ENCODE peak calls at places on chromosomes 5 and 9, in six cellular contexts. V is A549, J is stomach, S is HepG2, Y is sigmoid colon, Z is suprapubic skin. K is an unnamed sample.

GRCh38 chr5:77773734-77774280 is 2.3 kb downstream of the TBCA start:
- DNase-seq in V (no peak), J (no peak), S (no peak), Y (no peak), Z (no peak), K (no peak)

GRCh38 chr9:30773427-30773826 is 1611.0 kb upstream of the ACO1 start:
- DNase-seq in V (no peak), J (no peak), S (no peak), Y (peak; percentile 60), Z (no peak), K (no peak)

GRCh38 chr5:139660105-139660915 is 12.2 kb downstream of the CXXC5 start:
- DNase-seq in V (no peak), J (peak; percentile 92), S (no peak), Y (peak; percentile 92), Z (no peak), K (no peak)

GRCh38 chr9:19464764-19465570 is 56.2 kb downstream of the ACER2 start:
- DNase-seq in V (peak; percentile 92), J (peak; percentile 78), S (peak; percentile 73), Y (peak; percentile 90), Z (peak; percentile 75), K (peak; percentile 33)

GRCh38 chr5:134837530-134838181 is 8.1 kb upstream of the C5orf24 start:
- DNase-seq in V (no peak), J (no peak), S (peak; percentile 50), Y (no peak), Z (no peak), K (no peak)

GRCh38 chr9:93827545-93828330 is 127.4 kb downstream of the BARX1 start:
- DNase-seq in V (peak; percentile 89), J (peak; percentile 55), S (peak; percentile 43), Y (no peak), Z (peak; percentile 52), K (no peak)

GRCh38 chr5:114418546-114419388 is 56.9 kb downstream of the KCNN2 start:
- DNase-seq in V (no peak), J (no peak), S (no peak), Y (no peak), Z (no peak), K (no peak)

GRCh38 chr5:176438959-176439757 is 9.0 kb upstream of the FAF2 start:
- DNase-seq in V (no peak), J (no peak), S (peak; percentile 94), Y (no peak), Z (no peak), K (no peak)

GRCh38 chr5:135921388-135921787 is 25.7 kb upstream of the IL9 start:
- DNase-seq in V (no peak), J (no peak), S (no peak), Y (no peak), Z (no peak), K (no peak)

GRCh38 chr9:99878651-99879050 is 27.8 kb upstream of the STX17 start:
- DNase-seq in V (no peak), J (no peak), S (no peak), Y (no peak), Z (no peak), K (no peak)

GRCh38 chr5:39518516-39518915 is 93.7 kb upstream of the DAB2 start:
- DNase-seq in V (no peak), J (no peak), S (no peak), Y (no peak), Z (no peak), K (no peak)

GRCh38 chr9:75866273-75866871 is 24.1 kb upstream of the PCSK5 start:
- DNase-seq in V (no peak), J (peak; percentile 29), S (peak; percentile 27), Y (no peak), Z (no peak), K (peak; percentile 36)

GRCh38 chr9:106107716-106108115 is 413.4 kb downstream of the TMEM38B start:
- DNase-seq in V (no peak), J (no peak), S (no peak), Y (no peak), Z (no peak), K (no peak)

GRCh38 chr9:77841739-77842386 is 189.7 kb downstream of the GNAQ start:
- DNase-seq in V (no peak), J (no peak), S (no peak), Y (no peak), Z (no peak), K (no peak)

GRCh38 chr5:119330367-119331183 is 25.2 kb upstream of the TNFAIP8 start:
- DNase-seq in V (no peak), J (no peak), S (no peak), Y (no peak), Z (no peak), K (no peak)

GRCh38 chr5:54217826-54218503 is 92.4 kb downstream of the ARL15 start:
- DNase-seq in V (peak; percentile 30), J (peak; percentile 27), S (peak; percentile 37), Y (no peak), Z (no peak), K (no peak)

GRCh38 chr9:126499005-126499910 is 114.5 kb upstream of the LMX1B start:
- DNase-seq in V (peak; percentile 55), J (peak; percentile 56), S (peak; percentile 41), Y (peak; percentile 60), Z (no peak), K (no peak)

GRCh38 chr9:137217276-137218211 is 4.5 kb downstream of the RNF208 start:
- DNase-seq in V (no peak), J (peak; percentile 95), S (peak; percentile 66), Y (no peak), Z (peak; percentile 88), K (peak; percentile 43)

GRCh38 chr9:109989296-109989695 is 209.3 kb downstream of the PALM2AKAP2 start:
- DNase-seq in V (no peak), J (no peak), S (no peak), Y (no peak), Z (no peak), K (no peak)

GRCh38 chr5:76751291-76751690 is 35.4 kb downstream of the F2R start:
- DNase-seq in V (no peak), J (no peak), S (no peak), Y (no peak), Z (no peak), K (no peak)

GRCh38 chr5:156595132-156595787 is 254.8 kb upstream of the PPP1R2B start:
- DNase-seq in V (no peak), J (no peak), S (no peak), Y (peak; percentile 92), Z (no peak), K (no peak)
- TF ChIP-seq EP300 in V (no peak), J (peak; percentile 82), S (no peak), Y (peak; percentile 96), Z (peak; percentile 94), K (no peak)

GRCh38 chr5:36300927-36301540 is 668 bp downstream of the RANBP3L start:
- DNase-seq in V (no peak), J (peak; percentile 38), S (no peak), Y (no peak), Z (no peak), K (no peak)

GRCh38 chr5:36300181-36300926 is 1.3 kb downstream of the RANBP3L start:
- DNase-seq in V (no peak), J (no peak), S (no peak), Y (no peak), Z (no peak), K (no peak)

GRCh38 chr5:36298546-36298945 is 3.2 kb downstream of the RANBP3L start:
- DNase-seq in V (no peak), J (no peak), S (no peak), Y (no peak), Z (no peak), K (no peak)

GRCh38 chr5:36304095-36304494 is 2.4 kb upstream of the RANBP3L start:
- DNase-seq in V (no peak), J (no peak), S (no peak), Y (no peak), Z (no peak), K (no peak)

DNA sequence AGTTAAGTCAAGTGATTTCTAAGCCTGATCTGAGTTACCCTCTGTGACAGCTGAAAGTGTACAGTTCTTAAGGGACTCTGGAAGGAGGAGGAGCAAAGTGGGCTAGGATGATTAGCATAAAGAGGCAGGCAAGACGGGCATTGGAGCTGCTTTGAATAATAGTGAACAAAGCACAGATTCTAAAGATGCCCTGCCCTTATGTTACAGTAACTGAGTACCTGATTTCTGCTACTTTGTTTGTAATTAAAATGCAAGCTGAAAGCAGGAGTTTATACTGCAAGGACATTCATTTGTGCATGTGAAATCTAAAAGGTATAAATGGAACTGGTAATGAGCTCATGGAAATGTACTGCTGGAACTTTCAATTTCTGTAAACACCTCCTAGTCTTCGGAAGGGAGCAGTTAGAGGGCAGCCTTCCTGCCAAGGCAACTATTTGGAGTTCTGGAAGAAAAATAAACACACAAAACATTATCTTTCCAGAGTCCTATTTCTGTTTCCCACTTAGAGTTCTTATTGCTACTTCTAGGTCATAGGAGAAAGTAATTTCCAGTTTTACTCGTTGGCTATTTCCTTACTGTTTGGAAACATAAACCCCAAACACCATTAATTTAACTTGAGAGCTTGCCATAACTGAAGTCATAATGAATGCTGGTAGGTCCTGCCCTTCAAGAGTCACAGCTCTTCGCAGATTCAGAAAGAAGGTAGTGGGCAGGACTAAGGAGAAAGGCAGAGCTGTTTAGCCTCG is at the start of gene RANBP3L:
- DNase-seq in V (no peak), J (peak; percentile 46), S (no peak), Y (no peak), Z (no peak), K (no peak)
- H3K4me3 ChIP-seq in V (no peak within 1 kb of the TSS), J (peak within 1 kb of the TSS; percentile 32), S (no peak within 1 kb of the TSS), Y (peak within 1 kb of the TSS; percentile 3), Z (peak within 1 kb of the TSS; percentile 32), K (peak within 1 kb of the TSS; percentile 18)

DNA sequence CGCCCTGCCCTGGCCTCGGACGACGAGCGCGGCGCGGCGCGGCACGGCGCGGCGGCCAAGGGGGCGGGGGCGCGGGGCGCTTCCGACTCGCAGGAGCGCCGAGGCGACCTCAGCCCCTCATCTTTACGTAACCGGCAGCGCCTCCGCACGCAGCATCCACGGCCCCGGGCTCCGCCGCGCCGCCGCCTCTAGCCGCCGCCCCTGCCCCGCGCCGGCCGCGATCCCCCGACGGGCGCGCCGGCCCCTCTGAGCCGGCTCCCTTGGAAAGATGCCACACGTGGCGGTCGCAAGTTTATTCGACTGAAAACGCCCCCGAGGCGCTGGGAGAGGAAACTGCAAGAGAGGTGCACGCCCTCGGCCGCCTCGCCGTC is 1.0 kb downstream of the KLF9 start:
- DNase-seq in V (no peak), J (no peak), S (no peak), Y (no peak), Z (no peak), K (no peak)
- H3K27ac ChIP-seq in V (peak overlapping the region; percentile 89), J (peak overlapping the region; percentile 100), S (peak overlapping the region; percentile 95), Y (peak overlapping the region; percentile 98), Z (peak overlapping the region; percentile 100), K (peak overlapping the region; percentile 100)

DNA sequence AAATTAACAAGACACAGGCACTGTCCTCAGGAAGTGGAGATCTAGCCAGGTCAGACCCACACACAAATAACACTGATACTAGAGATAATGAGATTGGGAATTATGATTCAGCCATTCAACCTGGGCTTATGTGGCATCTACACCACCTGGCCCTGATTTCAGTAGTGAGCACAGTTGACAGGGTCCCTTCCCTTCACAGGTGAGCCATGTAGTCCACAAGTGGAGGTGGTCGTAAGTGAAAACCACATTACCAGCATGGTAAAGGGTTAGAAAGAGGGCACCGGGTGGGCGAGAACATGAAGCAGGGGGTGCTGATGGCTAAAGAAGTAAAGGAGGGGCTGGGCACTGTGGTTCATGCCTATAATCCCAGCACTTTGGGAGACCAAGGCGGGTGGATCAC is 48.3 kb upstream of the IL17B start:
- DNase-seq in V (no peak), J (no peak), S (no peak), Y (no peak), Z (no peak), K (no peak)
- TF ChIP-seq EP300 in V (no peak), J (no peak), S (no peak), Y (no peak), Z (no peak), K (no peak)

GRCh38 chr9:83698976-83699585 is 8.7 kb downstream of the UBQLN1 start:
- DNase-seq in V (no peak), J (no peak), S (no peak), Y (no peak), Z (no peak), K (no peak)
- H3K4me3 ChIP-seq in V (no peak overlapping the region), J (no peak overlapping the region), S (no peak overlapping the region), Y (no peak overlapping the region), Z (no peak overlapping the region), K (no peak overlapping the region)